ENCODE peak calls at places on chromosomes 2 and 18, in eight cellular contexts. L, K, I, Y, E, T, R and U are unnamed samples.

GRCh38 chr2:26456701-26457224 is 21.2 kb downstream of the OTOF start:
- DNase-seq in T (no peak), R (peak), L (no peak), E (peak), K (no peak), I (no peak), Y (no peak), U (no peak)

GRCh38 chr2:65300134-65300771 is 72.6 kb downstream of the ACTR2 start:
- DNase-seq in T (peak), K (no peak), I (no peak), L (peak), E (peak), R (no peak), Y (no peak), U (no peak)

GRCh38 chr2:200786826-200787225 is 24.9 kb upstream of the BZW1 start:
- DNase-seq in T (no peak), E (no peak), R (peak), K (no peak), Y (no peak), I (no peak), L (no peak), U (no peak)

GRCh38 chr2:234502285-234502918 is 5.5 kb upstream of the ARL4C start:
- DNase-seq in L (no peak), R (peak), K (peak), I (no peak), Y (no peak), T (no peak), E (no peak), U (no peak)

GRCh38 chr2:10876963-10877362 is 34.8 kb upstream of the KCNF1 start:
- DNase-seq in E (no peak), K (no peak), Y (no peak), L (no peak), T (no peak), R (no peak), I (no peak), U (no peak)

GRCh38 chr2:62687644-62688043 is 17.9 kb upstream of the EHBP1 start:
- DNase-seq in L (no peak), T (no peak), R (no peak), K (no peak), I (no peak), Y (no peak), E (no peak), U (no peak)

GRCh38 chr2:46258937-46259781 is 38.0 kb upstream of the EPAS1 start:
- DNase-seq in E (no peak), L (no peak), T (no peak), K (no peak), R (no peak), I (no peak), Y (no peak), U (no peak)

GRCh38 chr2:223797811-223798721 is 39.3 kb downstream of the AP1S3 start:
- DNase-seq in Y (no peak), R (no peak), T (no peak), I (peak), L (no peak), K (no peak), E (no peak), U (no peak)

GRCh38 chr2:68695971-68696370 is 38.6 kb upstream of the ARHGAP25 start:
- DNase-seq in K (no peak), I (no peak), T (no peak), E (no peak), L (no peak), R (no peak), Y (no peak), U (no peak)

DNA sequence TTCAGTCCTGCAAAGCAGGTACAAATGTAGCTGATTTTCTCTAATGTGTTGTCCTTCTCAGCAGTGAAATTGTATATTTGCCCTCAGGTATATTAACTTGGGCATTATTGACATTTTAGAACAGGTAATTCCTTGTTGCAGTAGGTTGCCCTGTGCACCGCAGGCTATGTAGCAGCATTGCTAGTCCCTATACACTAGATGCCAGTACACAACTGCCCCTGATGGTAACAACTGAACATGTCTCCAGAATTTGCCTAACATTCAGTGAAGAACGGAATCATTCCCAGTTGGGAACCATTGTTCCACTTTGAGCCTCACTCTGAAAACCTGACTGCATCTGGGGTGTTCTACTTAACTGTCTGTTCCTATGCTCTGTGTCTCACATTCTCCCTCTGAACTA is 23.1 kb upstream of the TFPI start:
- DNase-seq in L (no peak), T (no peak), R (peak), I (no peak), K (no peak), Y (no peak), E (no peak), U (no peak)
- TF ChIP-seq CTCF in L (no peak), T (no peak), R (no peak), I (peak), K (no peak), Y (no peak), E (no peak), U (no peak)

DNA sequence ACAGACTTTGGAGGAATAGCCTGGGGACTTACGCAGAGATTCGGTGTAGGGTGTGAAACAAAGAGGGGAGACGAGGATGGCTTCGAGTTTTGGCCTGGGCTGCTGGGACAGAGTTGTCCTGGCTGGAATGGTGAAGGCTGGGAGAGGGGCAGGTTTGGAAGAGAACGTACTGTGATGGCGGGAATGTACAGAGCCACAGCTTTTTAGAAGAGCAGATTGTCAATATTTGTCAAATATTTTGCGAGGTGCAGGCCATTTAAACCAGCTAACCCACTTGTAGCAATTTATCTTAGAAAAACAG is 14.4 kb upstream of the ITM2C start:
- DNase-seq in T (no peak), E (no peak), K (no peak), L (no peak), R (no peak), Y (no peak), I (no peak), U (no peak)
- TF ChIP-seq CTCF in T (no peak), E (no peak), K (no peak), L (no peak), R (no peak), Y (no peak), I (no peak), U (no peak)

DNA sequence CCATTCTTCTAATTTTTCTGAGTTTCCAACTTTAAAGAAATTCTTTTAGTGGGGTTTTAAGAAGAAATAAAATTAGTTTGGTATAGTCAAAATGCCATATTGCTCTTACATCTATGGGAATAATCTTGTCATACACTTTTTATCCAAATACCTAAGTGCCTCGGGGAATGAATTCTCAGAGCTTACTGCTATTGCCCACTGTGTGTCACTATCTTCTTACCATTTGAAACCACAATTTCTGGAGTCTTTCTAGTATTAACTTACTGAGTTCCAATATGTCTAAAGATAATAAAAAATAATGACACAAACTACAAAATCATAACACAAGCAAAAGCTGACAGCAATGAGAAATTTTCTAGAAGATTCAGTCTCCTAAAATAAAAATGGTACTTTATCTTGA is 23.7 kb upstream of the DNAH6 start:
- DNase-seq in R (no peak), K (no peak), Y (no peak), I (no peak), T (no peak), E (no peak), L (no peak), U (no peak)
- TF ChIP-seq CTCF in R (no peak), K (no peak), Y (no peak), I (no peak), T (no peak), E (no peak), L (no peak), U (no peak)

GRCh38 chr2:98188351-98189046 is 101.5 kb downstream of the VWA3B start:
- DNase-seq in K (no peak), L (no peak), R (peak), I (no peak), T (no peak), Y (no peak), E (no peak), U (no peak)
- TF ChIP-seq CTCF in K (no peak), L (no peak), R (no peak), I (no peak), T (no peak), Y (no peak), E (no peak), U (no peak)

DNA sequence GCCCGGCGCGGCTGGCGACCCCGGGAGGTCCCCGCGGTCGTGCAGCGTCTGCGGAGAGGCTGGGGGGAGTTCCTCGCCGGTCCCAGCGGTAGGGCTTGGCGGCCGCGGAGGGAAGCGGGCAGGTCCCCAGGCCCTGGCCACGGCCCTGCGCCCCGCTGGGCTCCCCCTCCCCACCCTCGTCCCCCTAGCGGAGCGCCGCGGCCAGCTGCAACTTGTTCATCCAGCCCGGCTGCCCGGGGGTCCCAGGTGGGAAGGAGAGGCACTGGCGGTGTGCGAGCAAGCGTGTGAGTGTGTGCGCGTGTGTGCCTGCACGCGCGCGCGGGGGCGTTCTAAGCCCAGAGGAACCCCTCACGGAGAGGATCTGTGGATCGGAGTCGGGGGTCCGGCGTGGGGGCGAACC is 1.3 kb downstream of the PTPRM start:
- DNase-seq in L (peak), T (peak), K (no peak), R (peak), I (no peak), Y (no peak), E (peak), U (peak)
- TF ChIP-seq CTCF in L (no peak), T (no peak), K (peak), R (peak), I (peak), Y (no peak), E (peak), U (peak)

GRCh38 chr2:149040451-149040850 is 2.0 kb downstream of the LYPD6B start:
- DNase-seq in L (no peak), E (no peak), I (no peak), R (peak), Y (no peak), K (no peak), T (no peak), U (peak)
- TF ChIP-seq CTCF in L (no peak), E (no peak), I (peak), R (peak), Y (no peak), K (peak), T (no peak), U (peak)